ENCODE peak calls at places on chromosomes 11 and 22, in eight cellular contexts. One of them, this sample, is unnamed.
A peak's percentile ranks its signal among the peaks of the same experiment; 100 is the strongest.

GRCh38 chr11:11841121-11841604 is 609 bp upstream of the USP47 start:
- DNase-seq in activated T-cell treated with anti-CD3 and anti-CD28 coated beads, Interleukin-2, amount 50 U/mL, for 1 hour: no peak
- DNase-seq in body of pancreas: peak; percentile 42
- DNase-seq in iris pigment epithelial cell: peak; percentile 34
- DNase-seq in HL-60: no peak
- DNase-seq in T47D: no peak
- DNase-seq in Right ventricle myocardium superior: no peak
- DNase-seq in colonic mucosa: peak; percentile 69
- DNase-seq in this sample: no peak

GRCh38 chr22:44901301-44901700 is 108.5 kb downstream of the PHF21B start:
- DNase-seq in T47D: no peak
- DNase-seq in iris pigment epithelial cell: peak; percentile 5
- DNase-seq in body of pancreas: no peak
- DNase-seq in HL-60: no peak
- DNase-seq in activated T-cell treated with anti-CD3 and anti-CD28 coated beads, Interleukin-2, amount 50 U/mL, for 1 hour: no peak
- DNase-seq in Right ventricle myocardium superior: no peak
- DNase-seq in colonic mucosa: no peak
- DNase-seq in this sample: no peak

GRCh38 chr22:23063539-23064380 is 6.6 kb upstream of the GNAZ start:
- DNase-seq in activated T-cell treated with anti-CD3 and anti-CD28 coated beads, Interleukin-2, amount 50 U/mL, for 1 hour: peak; percentile 13
- DNase-seq in HL-60: no peak
- DNase-seq in Right ventricle myocardium superior: no peak
- DNase-seq in iris pigment epithelial cell: no peak
- DNase-seq in T47D: no peak
- DNase-seq in body of pancreas: no peak
- DNase-seq in colonic mucosa: peak; percentile 13
- DNase-seq in this sample: no peak

GRCh38 chr22:40400173-40400572 is 29.8 kb downstream of the SGSM3 start:
- DNase-seq in T47D: no peak
- DNase-seq in colonic mucosa: no peak
- DNase-seq in activated T-cell treated with anti-CD3 and anti-CD28 coated beads, Interleukin-2, amount 50 U/mL, for 1 hour: peak; percentile 54
- DNase-seq in HL-60: peak; percentile 78
- DNase-seq in iris pigment epithelial cell: no peak
- DNase-seq in Right ventricle myocardium superior: peak; percentile 71
- DNase-seq in body of pancreas: no peak
- DNase-seq in this sample: no peak

GRCh38 chr11:62142921-62143320 is 19.1 kb downstream of the INCENP start:
- DNase-seq in Right ventricle myocardium superior: peak; percentile 70
- DNase-seq in iris pigment epithelial cell: no peak
- DNase-seq in activated T-cell treated with anti-CD3 and anti-CD28 coated beads, Interleukin-2, amount 50 U/mL, for 1 hour: no peak
- DNase-seq in T47D: no peak
- DNase-seq in body of pancreas: no peak
- DNase-seq in colonic mucosa: no peak
- DNase-seq in HL-60: no peak
- DNase-seq in this sample: no peak

GRCh38 chr11:103624708-103625623 is 411.5 kb upstream of the DDI1 start:
- DNase-seq in colonic mucosa: no peak
- DNase-seq in iris pigment epithelial cell: peak; percentile 86
- DNase-seq in T47D: no peak
- DNase-seq in body of pancreas: no peak
- DNase-seq in HL-60: no peak
- DNase-seq in Right ventricle myocardium superior: no peak
- DNase-seq in activated T-cell treated with anti-CD3 and anti-CD28 coated beads, Interleukin-2, amount 50 U/mL, for 1 hour: no peak
- DNase-seq in this sample: peak; percentile 52

GRCh38 chr11:72576196-72576595 is 98.0 kb downstream of the PDE2A start:
- DNase-seq in colonic mucosa: no peak
- DNase-seq in activated T-cell treated with anti-CD3 and anti-CD28 coated beads, Interleukin-2, amount 50 U/mL, for 1 hour: no peak
- DNase-seq in Right ventricle myocardium superior: no peak
- DNase-seq in body of pancreas: no peak
- DNase-seq in T47D: no peak
- DNase-seq in iris pigment epithelial cell: no peak
- DNase-seq in HL-60: no peak
- DNase-seq in this sample: no peak

GRCh38 chr11:90318651-90319050 is 95.8 kb upstream of the CHORDC1 start:
- DNase-seq in HL-60: no peak
- DNase-seq in body of pancreas: no peak
- DNase-seq in T47D: no peak
- DNase-seq in iris pigment epithelial cell: no peak
- DNase-seq in Right ventricle myocardium superior: no peak
- DNase-seq in colonic mucosa: no peak
- DNase-seq in activated T-cell treated with anti-CD3 and anti-CD28 coated beads, Interleukin-2, amount 50 U/mL, for 1 hour: no peak
- DNase-seq in this sample: no peak

GRCh38 chr11:122177238-122177637 is 61.2 kb upstream of the BLID start:
- DNase-seq in colonic mucosa: no peak
- DNase-seq in T47D: no peak
- DNase-seq in Right ventricle myocardium superior: no peak
- DNase-seq in activated T-cell treated with anti-CD3 and anti-CD28 coated beads, Interleukin-2, amount 50 U/mL, for 1 hour: no peak
- DNase-seq in iris pigment epithelial cell: no peak
- DNase-seq in HL-60: no peak
- DNase-seq in body of pancreas: no peak
- DNase-seq in this sample: no peak

GRCh38 chr11:75919525-75919924 is 104.5 kb downstream of the UVRAG start:
- DNase-seq in T47D: no peak
- DNase-seq in Right ventricle myocardium superior: no peak
- DNase-seq in body of pancreas: no peak
- DNase-seq in HL-60: no peak
- DNase-seq in colonic mucosa: no peak
- DNase-seq in activated T-cell treated with anti-CD3 and anti-CD28 coated beads, Interleukin-2, amount 50 U/mL, for 1 hour: no peak
- DNase-seq in iris pigment epithelial cell: peak; percentile 32
- DNase-seq in this sample: no peak

GRCh38 chr11:74468521-74469280 is 1.4 kb upstream of the KCNE3 start:
- DNase-seq in HL-60: no peak
- DNase-seq in body of pancreas: no peak
- DNase-seq in colonic mucosa: no peak
- DNase-seq in iris pigment epithelial cell: no peak
- DNase-seq in Right ventricle myocardium superior: no peak
- DNase-seq in activated T-cell treated with anti-CD3 and anti-CD28 coated beads, Interleukin-2, amount 50 U/mL, for 1 hour: no peak
- DNase-seq in T47D: no peak
- DNase-seq in this sample: no peak